ENCODE peak calls at places on chromosome 21, in nine cellular contexts. P is uterus, K is fibroblast of mammary gland, Y is left ventricle myocardium inferior, F is A549, W is kidney epithelial cell, J is epithelial cell of esophagus, A is tibial nerve, I is PC-3. S is an unnamed sample.

GRCh38 chr21:38915546-38915945 is 109.8 kb downstream of the ETS2 start:
- DNase-seq in P (no peak), K (no peak), Y (no peak), F (no peak), W (no peak), J (no peak), A (no peak), I (no peak), S (no peak)

GRCh38 chr21:39037807-39038405 is 145.3 kb downstream of the PSMG1 start:
- DNase-seq in P (no peak), K (peak; percentile 25), Y (no peak), F (no peak), W (no peak), J (peak; percentile 42), A (no peak), I (no peak), S (no peak)

GRCh38 chr21:36193200-36193599 is 36.6 kb downstream of the DOP1B start:
- DNase-seq in P (no peak), K (no peak), Y (no peak), F (no peak), W (peak; percentile 85), J (peak; percentile 87), A (no peak), I (peak; percentile 87), S (peak; percentile 48)

GRCh38 chr21:43276811-43277210 is 108.0 kb downstream of the CRYAA start:
- DNase-seq in P (no peak), K (no peak), Y (peak; percentile 3), F (no peak), W (no peak), J (no peak), A (no peak), I (no peak), S (no peak)

GRCh38 chr21:43979654-43980053 is 32.5 kb upstream of the TRAPPC10 start:
- DNase-seq in P (no peak), K (no peak), Y (no peak), F (no peak), W (no peak), J (no peak), A (no peak), I (no peak), S (no peak)

GRCh38 chr21:29669416-29669815 is 270.4 kb downstream of the GRIK1 start:
- DNase-seq in P (no peak), K (no peak), Y (no peak), F (no peak), W (no peak), J (no peak), A (no peak), I (no peak), S (no peak)

GRCh38 chr21:35801388-35801787 is 258.9 kb downstream of the SETD4 start:
- DNase-seq in P (no peak), K (no peak), Y (no peak), F (no peak), W (no peak), J (no peak), A (no peak), I (no peak), S (no peak)

GRCh38 chr21:36478207-36478701 is 1.7 kb downstream of the CLDN14 start:
- DNase-seq in P (no peak), K (peak; percentile 81), Y (no peak), F (peak; percentile 73), W (peak; percentile 81), J (peak; percentile 95), A (no peak), I (peak; percentile 92), S (peak; percentile 71)

GRCh38 chr21:15283789-15284188 is 219.0 kb upstream of the NRIP1 start:
- DNase-seq in P (no peak), K (no peak), Y (no peak), F (no peak), W (no peak), J (no peak), A (no peak), I (no peak), S (peak; percentile 12)

GRCh38 chr21:39384674-39385298 is 35.9 kb upstream of the HMGN1 start:
- DNase-seq in P (no peak), K (peak; percentile 74), Y (no peak), F (no peak), W (no peak), J (no peak), A (no peak), I (peak; percentile 55), S (peak; percentile 77)

GRCh38 chr21:34992736-34993135 is 56.4 kb downstream of the RUNX1 start:
- DNase-seq in P (no peak), K (peak; percentile 40), Y (no peak), F (no peak), W (no peak), J (peak; percentile 68), A (peak; percentile 23), I (no peak), S (peak; percentile 35)

GRCh38 chr21:37531402-37532042 is 164.9 kb downstream of the DYRK1A start:
- DNase-seq in P (no peak), K (no peak), Y (peak; percentile 75), F (no peak), W (no peak), J (no peak), A (no peak), I (peak; percentile 33), S (no peak)

GRCh38 chr21:34274001-34274400 is 89.8 kb upstream of the KCNE2 start:
- DNase-seq in P (no peak), K (peak; percentile 61), Y (no peak), F (no peak), W (no peak), J (peak; percentile 43), A (no peak), I (no peak), S (peak; percentile 44)

GRCh38 chr21:39010629-39011404 is 172.4 kb downstream of the PSMG1 start:
- DNase-seq in P (no peak), K (no peak), Y (no peak), F (no peak), W (no peak), J (no peak), A (no peak), I (no peak), S (no peak)

GRCh38 chr21:21751286-21751685 is 753.1 kb downstream of the NCAM2 start:
- DNase-seq in P (no peak), K (no peak), Y (no peak), F (no peak), W (no peak), J (peak; percentile 1), A (no peak), I (no peak), S (no peak)
- TF ChIP-seq CTCF in P (peak; percentile 24), K (no peak), Y (no peak), F (no peak), W (no peak), J (peak; percentile 45), A (peak; percentile 35), I (no peak), S (no peak)

GRCh38 chr21:41958886-41959563 is 5.2 kb upstream of the C2CD2 start:
- DNase-seq in P (no peak), K (no peak), Y (no peak), F (no peak), W (no peak), J (peak; percentile 81), A (no peak), I (peak; percentile 94), S (no peak)

GRCh38 chr21:41956926-41957729 is 3.3 kb upstream of the C2CD2 start:
- DNase-seq in P (no peak), K (peak; percentile 95), Y (no peak), F (no peak), W (no peak), J (peak; percentile 63), A (no peak), I (peak; percentile 83), S (peak; percentile 83)

GRCh38 chr21:41960386-41960785 is 6.6 kb upstream of the C2CD2 start:
- DNase-seq in P (no peak), K (no peak), Y (no peak), F (no peak), W (no peak), J (no peak), A (no peak), I (no peak), S (no peak)

GRCh38 chr21:41955516-41955915 is 1.7 kb upstream of the C2CD2 start:
- DNase-seq in P (no peak), K (no peak), Y (no peak), F (no peak), W (no peak), J (no peak), A (no peak), I (no peak), S (no peak)

DNA sequence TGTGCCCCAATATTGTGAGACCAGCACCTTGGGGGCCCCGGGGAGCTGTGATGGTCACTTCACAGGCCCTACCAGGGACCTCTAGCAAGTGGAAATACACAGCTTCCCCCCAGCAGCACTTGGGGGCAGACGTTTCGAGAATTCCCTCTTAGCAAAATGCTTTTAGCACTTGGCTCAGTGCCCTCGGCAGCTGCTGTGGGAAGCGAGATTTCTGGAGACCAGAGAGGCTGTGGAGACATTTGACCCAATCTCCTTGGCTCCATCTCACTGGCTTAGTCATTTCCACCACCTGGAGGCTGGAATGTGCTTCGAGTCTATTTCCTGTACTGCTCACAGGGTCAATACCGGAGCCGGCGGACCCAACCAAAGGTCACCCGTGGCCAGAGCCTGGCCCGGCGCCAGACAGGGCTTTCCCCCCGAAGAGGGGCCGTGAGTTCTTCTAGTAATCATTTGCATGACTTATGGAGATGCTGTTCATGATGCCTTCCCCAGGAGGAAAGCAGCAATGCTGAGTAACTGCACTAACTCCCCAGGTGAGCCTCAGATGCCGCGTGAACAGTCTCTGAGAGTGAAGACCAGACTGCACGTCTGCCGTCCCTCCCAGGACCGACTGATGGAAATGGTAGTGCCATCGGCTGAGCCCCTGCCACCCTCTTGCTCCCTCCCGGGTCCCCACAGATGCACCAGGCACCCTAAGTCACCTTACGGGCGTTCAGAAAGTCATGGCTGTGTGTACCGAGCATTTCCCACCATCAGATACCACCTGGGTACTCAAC is 4.4 kb upstream of the C2CD2 start:
- DNase-seq in P (peak; percentile 88), K (peak; percentile 98), Y (peak; percentile 75), F (peak; percentile 68), W (peak; percentile 63), J (peak; percentile 74), A (peak; percentile 53), I (peak; percentile 99), S (peak; percentile 92)
- TF ChIP-seq CTCF in P (peak; percentile 21), K (peak; percentile 42), Y (peak; percentile 56), F (peak; percentile 26), W (peak; percentile 38), J (peak; percentile 42), A (peak; percentile 34), I (peak; percentile 33), S (peak; percentile 23)

GRCh38 chr21:42125571-42126544 is 54.7 kb downstream of the UMODL1 start:
- DNase-seq in P (no peak), K (peak; percentile 64), Y (no peak), F (no peak), W (no peak), J (peak; percentile 41), A (no peak), I (peak; percentile 64), S (peak; percentile 45)
- TF ChIP-seq CTCF in P (no peak), K (peak; percentile 22), Y (no peak), F (no peak), W (peak; percentile 27), J (peak; percentile 38), A (no peak), I (peak; percentile 59), S (no peak)

GRCh38 chr21:45166931-45167330 is 92.6 kb downstream of the ADARB1 start:
- DNase-seq in P (no peak), K (no peak), Y (no peak), F (no peak), W (no peak), J (peak; percentile 16), A (no peak), I (no peak), S (no peak)
- TF ChIP-seq CTCF in P (no peak), K (no peak), Y (no peak), F (no peak), W (no peak), J (no peak), A (no peak), I (no peak), S (no peak)

GRCh38 chr21:16956824-16957223 is 556.0 kb upstream of the CXADR start:
- DNase-seq in P (no peak), K (no peak), Y (no peak), F (no peak), W (no peak), J (no peak), A (no peak), I (no peak), S (no peak)
- TF ChIP-seq CTCF in P (no peak), K (no peak), Y (no peak), F (no peak), W (no peak), J (no peak), A (no peak), I (no peak), S (no peak)

S was measured in foreskin fibroblast.